ENCODE peak calls at places on chromosome 1, in nine cellular contexts. N is left lung, X is endothelial cell of umbilical vein, T is left ventricle myocardium inferior, P is suprapubic skin, I is HFF-Myc, Z is heart left ventricle, M is BE2C, L is keratinocyte. A is an unnamed sample.

GRCh38 chr1:3714284-3714741 is 37.9 kb upstream of the CCDC27 start:
- DNase-seq in N (no peak), X (no peak), T (peak; percentile 38), P (no peak), I (no peak), Z (no peak), M (peak; percentile 22), L (no peak), A (no peak)

GRCh38 chr1:91751281-91751680 is 134.7 kb downstream of the TGFBR3 start:
- DNase-seq in N (no peak), X (peak; percentile 74), T (peak; percentile 38), P (no peak), I (peak; percentile 78), Z (no peak), M (no peak), L (no peak), A (no peak)

GRCh38 chr1:8667869-8668595 is 149.4 kb downstream of the RERE start:
- DNase-seq in N (no peak), X (peak; percentile 79), T (no peak), P (no peak), I (no peak), Z (no peak), M (no peak), L (no peak), A (no peak)

GRCh38 chr1:218294531-218294930 is 9.4 kb downstream of the RRP15 start:
- DNase-seq in N (no peak), X (no peak), T (no peak), P (no peak), I (peak; percentile 49), Z (no peak), M (no peak), L (no peak), A (no peak)

GRCh38 chr1:162168935-162169545 is 99.5 kb downstream of the NOS1AP start:
- DNase-seq in N (no peak), X (no peak), T (no peak), P (no peak), I (peak; percentile 50), Z (no peak), M (peak; percentile 46), L (no peak), A (no peak)

GRCh38 chr1:222161676-222162075 is 386.2 kb downstream of the HHIPL2 start:
- DNase-seq in N (no peak), X (no peak), T (no peak), P (no peak), I (no peak), Z (no peak), M (no peak), L (no peak), A (no peak)

GRCh38 chr1:115275216-115275615 is 62.8 kb downstream of the NGF start:
- DNase-seq in N (no peak), X (peak; percentile 14), T (no peak), P (no peak), I (no peak), Z (no peak), M (no peak), L (no peak), A (no peak)

GRCh38 chr1:165910764-165911421 is 83.5 kb downstream of the UCK2 start:
- DNase-seq in N (no peak), X (peak; percentile 62), T (peak; percentile 36), P (peak; percentile 89), I (no peak), Z (no peak), M (no peak), L (no peak), A (no peak)

GRCh38 chr1:229025576-229025975 is 245.3 kb upstream of the RAB4A start:
- DNase-seq in N (no peak), X (no peak), T (no peak), P (no peak), I (no peak), Z (no peak), M (no peak), L (no peak), A (no peak)

GRCh38 chr1:1067284-1068076 is 6.6 kb downstream of the RNF223 start:
- DNase-seq in N (peak; percentile 87), X (no peak), T (no peak), P (no peak), I (no peak), Z (no peak), M (no peak), L (no peak), A (no peak)

GRCh38 chr1:1068374-1069060 is 5.6 kb downstream of the RNF223 start:
- DNase-seq in N (peak; percentile 88), X (no peak), T (no peak), P (no peak), I (no peak), Z (no peak), M (no peak), L (no peak), A (no peak)

GRCh38 chr1:1065265-1065939 is 8.7 kb downstream of the RNF223 start:
- DNase-seq in N (no peak), X (no peak), T (no peak), P (no peak), I (no peak), Z (no peak), M (no peak), L (no peak), A (no peak)

GRCh38 chr1:1068077-1068373 is 6.1 kb downstream of the RNF223 start:
- DNase-seq in N (no peak), X (no peak), T (no peak), P (no peak), I (no peak), Z (no peak), M (no peak), L (no peak), A (no peak)

GRCh38 chr1:1066403-1067283 is 7.5 kb downstream of the RNF223 start:
- DNase-seq in N (no peak), X (no peak), T (no peak), P (no peak), I (no peak), Z (no peak), M (no peak), L (no peak), A (no peak)
- H3K4me3 ChIP-seq in N (no peak overlapping the region), X (no peak overlapping the region), T (no peak overlapping the region), P (no peak overlapping the region), I (no peak overlapping the region), Z (no peak overlapping the region), M (no peak overlapping the region), L (no peak overlapping the region), A (no peak overlapping the region)

DNA sequence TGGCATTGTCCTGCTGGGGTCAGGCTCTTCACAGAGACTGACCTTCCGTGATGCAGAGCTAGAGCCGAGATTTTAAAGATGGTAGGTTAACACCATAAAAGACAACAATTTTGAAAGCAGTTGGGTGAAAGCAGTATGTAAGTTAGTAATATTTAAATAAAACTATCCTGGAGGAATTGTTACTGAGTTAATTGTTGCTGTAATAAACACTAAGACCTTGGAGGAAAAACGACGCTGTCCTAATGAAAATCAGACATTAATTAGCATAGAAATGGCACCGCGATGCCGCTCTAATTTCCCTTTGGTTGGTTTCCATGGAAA is 662 bp upstream of the ANP32E start:
- DNase-seq in N (no peak), X (no peak), T (no peak), P (peak; percentile 8), I (no peak), Z (no peak), M (no peak), L (no peak), A (no peak)
- TF ChIP-seq CTCF in N (no peak), X (no peak), T (no peak), P (no peak), I (no peak), Z (no peak), M (no peak), L (no peak), A (no peak)

DNA sequence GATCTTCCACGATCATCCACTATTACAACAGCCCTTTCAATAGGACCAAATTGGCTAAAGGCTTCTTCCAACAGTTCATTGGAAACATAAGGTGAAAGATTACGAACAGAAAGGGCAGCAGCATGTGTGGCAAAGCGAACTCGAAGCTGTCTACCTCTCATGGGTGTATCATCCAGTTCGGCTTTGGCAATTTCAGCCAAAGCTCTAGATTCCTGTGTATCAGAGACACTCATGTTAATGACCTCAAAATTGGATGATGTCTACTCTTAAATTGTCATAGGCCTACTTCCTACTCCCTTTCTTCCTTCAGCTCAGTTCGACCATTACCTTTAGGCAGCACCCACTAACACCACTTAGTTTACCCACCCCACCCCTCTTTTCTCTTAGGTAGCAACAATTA is 2.2 kb downstream of the SFPQ start:
- DNase-seq in N (no peak), X (no peak), T (no peak), P (no peak), I (no peak), Z (no peak), M (no peak), L (no peak), A (no peak)
- H3K4me3 ChIP-seq in N (peak overlapping the region; percentile 100), X (peak overlapping the region; percentile 99), T (peak overlapping the region; percentile 100), P (peak overlapping the region; percentile 91), I (peak overlapping the region; percentile 94), Z (peak overlapping the region; percentile 95), M (peak overlapping the region; percentile 97), L (peak overlapping the region; percentile 85), A (peak overlapping the region; percentile 76)

GRCh38 chr1:235416662-235417049 is 49.4 kb downstream of the TBCE start:
- DNase-seq in N (no peak), X (no peak), T (no peak), P (no peak), I (no peak), Z (no peak), M (no peak), L (no peak), A (no peak)

GRCh38 chr1:235411489-235412486 is 44.6 kb downstream of the TBCE start:
- DNase-seq in N (no peak), X (no peak), T (no peak), P (no peak), I (no peak), Z (no peak), M (no peak), L (no peak), A (peak; percentile 68)

GRCh38 chr1:235410467-235410866 is 43.2 kb downstream of the TBCE start:
- DNase-seq in N (no peak), X (no peak), T (no peak), P (no peak), I (no peak), Z (no peak), M (no peak), L (no peak), A (no peak)

GRCh38 chr1:235417101-235417697 is 50.0 kb downstream of the TBCE start:
- DNase-seq in N (no peak), X (peak; percentile 87), T (no peak), P (no peak), I (peak; percentile 60), Z (no peak), M (peak; percentile 51), L (peak; percentile 56), A (no peak)

DNA sequence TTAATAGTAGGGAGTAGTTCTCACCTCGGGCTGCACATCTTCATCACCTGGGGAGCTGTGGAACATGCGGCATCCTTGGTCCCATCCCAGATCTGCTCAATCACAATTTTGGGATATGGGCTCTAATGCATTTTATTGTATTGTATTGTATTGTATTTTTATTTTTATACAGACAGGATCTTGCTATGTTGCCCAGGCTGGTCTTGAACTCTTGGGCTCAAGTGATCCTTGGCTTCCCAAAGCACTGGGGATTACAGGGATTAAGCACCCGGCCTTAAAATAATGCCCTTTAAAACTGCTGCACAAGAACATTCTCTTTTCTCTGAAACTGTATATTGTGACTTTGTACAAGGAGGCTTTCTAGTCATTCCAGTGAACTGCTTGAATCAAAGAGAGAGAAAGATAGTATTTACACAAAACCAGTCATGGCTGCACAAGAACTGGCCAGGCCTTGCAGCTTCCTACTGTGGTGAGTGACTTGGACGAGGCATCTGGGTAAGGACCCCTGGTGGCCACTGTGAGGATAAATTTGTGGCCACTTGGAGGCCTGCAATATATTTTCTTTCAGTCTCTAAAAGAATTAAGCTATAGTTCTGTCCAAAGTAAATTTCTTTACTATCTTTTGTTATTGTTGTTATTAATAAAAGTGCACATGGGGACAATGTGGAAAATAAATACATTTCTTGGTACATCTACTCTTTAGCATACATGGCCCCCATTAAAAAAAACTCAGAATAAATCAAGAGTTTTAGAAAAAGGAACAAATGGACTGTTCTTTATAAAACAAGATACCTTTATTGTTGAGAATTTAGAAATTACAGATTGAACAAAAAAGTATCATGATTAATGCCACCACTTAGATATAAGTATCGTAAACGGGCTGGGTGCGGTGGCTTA is 48.0 kb downstream of the TBCE start:
- DNase-seq in N (no peak), X (peak; percentile 70), T (peak; percentile 42), P (no peak), I (peak; percentile 62), Z (no peak), M (peak; percentile 78), L (no peak), A (no peak)
- TF ChIP-seq CTCF in N (peak; percentile 70), X (peak; percentile 71), T (peak; percentile 83), P (peak; percentile 70), I (peak; percentile 75), Z (peak; percentile 73), M (peak; percentile 89), L (peak; percentile 67), A (peak; percentile 80)

A was measured in epithelial cell of proximal tubule.